ENCODE peak calls at places on chromosomes 16 and 17, in four cellular contexts. One of them, this sample, is unnamed.

GRCh38 chr16:80580109-80580832 is 39.5 kb downstream of the DYNLRB2 start:
- DNase-seq in neuronal stem cell: no peak
- DNase-seq in body of pancreas: no peak
- DNase-seq in lower lobe of right lung: no peak
- DNase-seq in this sample: peak; percentile 56

GRCh38 chr17:19812407-19812806 is 55.3 kb downstream of the ULK2 start:
- DNase-seq in body of pancreas: no peak
- DNase-seq in lower lobe of right lung: no peak
- DNase-seq in neuronal stem cell: no peak
- DNase-seq in this sample: no peak

GRCh38 chr16:12113581-12114375 is 137.2 kb downstream of the SNX29 start:
- DNase-seq in neuronal stem cell: no peak
- DNase-seq in body of pancreas: no peak
- DNase-seq in lower lobe of right lung: no peak
- DNase-seq in this sample: no peak

GRCh38 chr17:68326681-68327080 is 35.4 kb downstream of the ARSG start:
- DNase-seq in body of pancreas: no peak
- DNase-seq in lower lobe of right lung: no peak
- DNase-seq in neuronal stem cell: no peak
- DNase-seq in this sample: no peak

GRCh38 chr17:83202002-83203000 is 122.9 kb downstream of the METRNL start:
- DNase-seq in body of pancreas: peak; percentile 8
- DNase-seq in neuronal stem cell: no peak
- DNase-seq in lower lobe of right lung: peak; percentile 39
- DNase-seq in this sample: no peak

GRCh38 chr16:70646260-70647241 is at the start of gene IL34:
- DNase-seq in neuronal stem cell: no peak
- DNase-seq in lower lobe of right lung: no peak
- DNase-seq in body of pancreas: peak; percentile 18
- DNase-seq in this sample: no peak

GRCh38 chr17:76527430-76528111 is 9.9 kb downstream of the CYGB start:
- DNase-seq in lower lobe of right lung: peak; percentile 68
- DNase-seq in body of pancreas: peak; percentile 40
- DNase-seq in neuronal stem cell: no peak
- DNase-seq in this sample: peak; percentile 44

GRCh38 chr17:74778960-74779359 is 2.8 kb upstream of the NAT9 start:
- DNase-seq in lower lobe of right lung: no peak
- DNase-seq in body of pancreas: no peak
- DNase-seq in neuronal stem cell: no peak
- DNase-seq in this sample: no peak

GRCh38 chr16:88886915-88887521 is 20.6 kb upstream of the PABPN1L start:
- DNase-seq in neuronal stem cell: no peak
- DNase-seq in body of pancreas: peak; percentile 51
- DNase-seq in lower lobe of right lung: peak; percentile 69
- DNase-seq in this sample: peak; percentile 4

GRCh38 chr16:668519-669171 is 713 bp downstream of the RHOT2 start:
- DNase-seq in lower lobe of right lung: no peak
- DNase-seq in neuronal stem cell: no peak
- DNase-seq in body of pancreas: no peak
- DNase-seq in this sample: no peak

GRCh38 chr16:46765050-46765449 is 16.9 kb upstream of the MYLK3 start:
- DNase-seq in body of pancreas: no peak
- DNase-seq in lower lobe of right lung: no peak
- DNase-seq in neuronal stem cell: no peak
- DNase-seq in this sample: no peak

GRCh38 chr17:71071837-71072236 is 902.5 kb downstream of the KCNJ2 start:
- DNase-seq in neuronal stem cell: no peak
- DNase-seq in lower lobe of right lung: no peak
- DNase-seq in body of pancreas: no peak
- DNase-seq in this sample: no peak

GRCh38 chr16:48627148-48627547 is 17.2 kb upstream of the N4BP1 start:
- DNase-seq in neuronal stem cell: no peak
- DNase-seq in lower lobe of right lung: no peak
- DNase-seq in body of pancreas: no peak
- DNase-seq in this sample: no peak

GRCh38 chr16:66294507-66294906 is 72.0 kb upstream of the CDH5 start:
- DNase-seq in lower lobe of right lung: no peak
- DNase-seq in body of pancreas: no peak
- DNase-seq in neuronal stem cell: no peak
- DNase-seq in this sample: no peak

GRCh38 chr17:41308251-41308917 is 725 bp downstream of the KRTAP16-1 start:
- DNase-seq in neuronal stem cell: no peak
- DNase-seq in body of pancreas: peak; percentile 40
- DNase-seq in lower lobe of right lung: no peak
- DNase-seq in this sample: peak; percentile 12

GRCh38 chr16:3670711-3671110 is 16.2 kb downstream of the DNASE1 start:
- DNase-seq in lower lobe of right lung: no peak
- DNase-seq in neuronal stem cell: no peak
- DNase-seq in body of pancreas: no peak
- DNase-seq in this sample: no peak
- H3K27ac ChIP-seq in lower lobe of right lung: no peak overlapping the region
- H3K27ac ChIP-seq in neuronal stem cell: no peak overlapping the region
- H3K27ac ChIP-seq in body of pancreas: no peak overlapping the region
- H3K27ac ChIP-seq in this sample: no peak overlapping the region

GRCh38 chr17:36212958-36213357 is 2.1 kb downstream of the CCL4L2 start:
- DNase-seq in lower lobe of right lung: no peak
- DNase-seq in body of pancreas: no peak
- DNase-seq in neuronal stem cell: no peak
- DNase-seq in this sample: no peak
- H3K27ac ChIP-seq in lower lobe of right lung: no peak overlapping the region
- H3K27ac ChIP-seq in body of pancreas: no peak overlapping the region
- H3K27ac ChIP-seq in neuronal stem cell: no peak overlapping the region
- H3K27ac ChIP-seq in this sample: no peak overlapping the region

GRCh38 chr17:47989159-47989558 is 18.2 kb downstream of the CDK5RAP3 start:
- DNase-seq in neuronal stem cell: no peak
- DNase-seq in body of pancreas: no peak
- DNase-seq in lower lobe of right lung: no peak
- DNase-seq in this sample: no peak
- H3K27ac ChIP-seq in neuronal stem cell: peak overlapping the region; percentile 99
- H3K27ac ChIP-seq in body of pancreas: no peak overlapping the region
- H3K27ac ChIP-seq in lower lobe of right lung: no peak overlapping the region
- H3K27ac ChIP-seq in this sample: no peak overlapping the region

GRCh38 chr17:65037157-65037556 is 19.4 kb downstream of the GNA13 start:
- DNase-seq in neuronal stem cell: no peak
- DNase-seq in body of pancreas: no peak
- DNase-seq in lower lobe of right lung: no peak
- DNase-seq in this sample: no peak

GRCh38 chr17:65035704-65036103 is 20.8 kb downstream of the GNA13 start:
- DNase-seq in lower lobe of right lung: no peak
- DNase-seq in neuronal stem cell: no peak
- DNase-seq in body of pancreas: no peak
- DNase-seq in this sample: no peak

GRCh38 chr17:65039349-65039988 is 17.1 kb downstream of the GNA13 start:
- DNase-seq in body of pancreas: no peak
- DNase-seq in neuronal stem cell: no peak
- DNase-seq in lower lobe of right lung: no peak
- DNase-seq in this sample: peak; percentile 63

GRCh38 chr17:65030618-65031017 is 25.9 kb downstream of the GNA13 start:
- DNase-seq in lower lobe of right lung: no peak
- DNase-seq in body of pancreas: no peak
- DNase-seq in neuronal stem cell: no peak
- DNase-seq in this sample: no peak

DNA sequence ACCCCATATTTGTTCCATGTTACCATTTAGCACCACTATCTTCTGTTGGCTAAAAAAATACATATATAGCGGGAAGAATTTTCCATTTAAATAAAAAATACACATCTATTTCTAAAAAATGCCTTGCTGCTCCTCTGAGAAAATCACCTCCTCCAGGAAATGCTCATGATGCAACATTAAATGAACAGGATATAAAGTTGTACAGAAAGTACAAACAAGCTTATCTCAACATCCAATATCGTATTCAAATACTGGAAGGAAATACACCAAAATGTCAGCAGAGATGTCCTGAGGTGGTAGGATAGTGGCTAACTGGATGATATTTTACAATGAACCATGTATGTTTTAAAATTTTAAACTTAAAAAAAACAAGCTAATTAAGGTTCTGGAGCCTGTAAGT is 21.3 kb downstream of the GNA13 start:
- DNase-seq in lower lobe of right lung: no peak
- DNase-seq in body of pancreas: no peak
- DNase-seq in neuronal stem cell: no peak
- DNase-seq in this sample: no peak
- H3K27ac ChIP-seq in lower lobe of right lung: peak overlapping the region; percentile 25
- H3K27ac ChIP-seq in body of pancreas: no peak overlapping the region
- H3K27ac ChIP-seq in neuronal stem cell: no peak overlapping the region
- H3K27ac ChIP-seq in this sample: no peak overlapping the region

DNA sequence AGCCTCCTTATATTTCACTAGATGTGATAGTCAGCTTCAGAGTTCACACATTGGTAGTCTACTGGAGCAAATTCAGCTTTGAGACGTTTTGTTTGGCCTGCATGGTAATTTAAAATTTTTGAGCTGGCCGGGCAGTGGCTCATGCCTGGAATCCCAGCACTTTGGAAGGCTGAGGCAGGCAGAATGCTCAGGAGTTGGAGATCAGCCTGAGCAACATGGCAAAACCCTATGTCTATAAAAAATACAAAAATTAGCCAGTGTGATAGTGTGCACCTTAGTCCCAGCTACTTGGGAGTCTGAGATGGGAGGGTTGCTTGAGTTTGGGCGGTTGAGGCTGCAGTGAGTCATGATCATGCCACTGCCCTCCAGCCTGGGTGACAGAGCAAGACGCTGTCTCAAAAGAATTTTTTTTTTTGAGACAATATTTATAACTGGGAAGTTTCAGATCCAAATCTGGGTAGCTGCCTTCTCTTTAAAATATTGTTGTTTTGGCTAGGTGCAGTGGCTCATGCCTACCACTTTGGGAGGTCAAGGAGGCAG is 4.8 kb upstream of the BLMH start:
- DNase-seq in neuronal stem cell: no peak
- DNase-seq in lower lobe of right lung: no peak
- DNase-seq in body of pancreas: no peak
- DNase-seq in this sample: no peak
- H3K27ac ChIP-seq in neuronal stem cell: no peak overlapping the region
- H3K27ac ChIP-seq in lower lobe of right lung: no peak overlapping the region
- H3K27ac ChIP-seq in body of pancreas: no peak overlapping the region
- H3K27ac ChIP-seq in this sample: no peak overlapping the region

GRCh38 chr16:90046971-90047713 is 27.9 kb upstream of the DBNDD1 start:
- DNase-seq in body of pancreas: peak; percentile 87
- DNase-seq in neuronal stem cell: no peak
- DNase-seq in lower lobe of right lung: peak; percentile 81
- DNase-seq in this sample: no peak
- H3K27ac ChIP-seq in body of pancreas: no peak overlapping the region
- H3K27ac ChIP-seq in neuronal stem cell: no peak overlapping the region
- H3K27ac ChIP-seq in lower lobe of right lung: no peak overlapping the region
- H3K27ac ChIP-seq in this sample: no peak overlapping the region

GRCh38 chr17:61903251-61903650 is 24.5 kb downstream of the INTS2 start:
- DNase-seq in body of pancreas: no peak
- DNase-seq in neuronal stem cell: no peak
- DNase-seq in lower lobe of right lung: no peak
- DNase-seq in this sample: no peak

GRCh38 chr17:61895391-61895790 is 32.1 kb upstream of the BRIP1 start:
- DNase-seq in neuronal stem cell: no peak
- DNase-seq in lower lobe of right lung: no peak
- DNase-seq in body of pancreas: no peak
- DNase-seq in this sample: no peak

DNA sequence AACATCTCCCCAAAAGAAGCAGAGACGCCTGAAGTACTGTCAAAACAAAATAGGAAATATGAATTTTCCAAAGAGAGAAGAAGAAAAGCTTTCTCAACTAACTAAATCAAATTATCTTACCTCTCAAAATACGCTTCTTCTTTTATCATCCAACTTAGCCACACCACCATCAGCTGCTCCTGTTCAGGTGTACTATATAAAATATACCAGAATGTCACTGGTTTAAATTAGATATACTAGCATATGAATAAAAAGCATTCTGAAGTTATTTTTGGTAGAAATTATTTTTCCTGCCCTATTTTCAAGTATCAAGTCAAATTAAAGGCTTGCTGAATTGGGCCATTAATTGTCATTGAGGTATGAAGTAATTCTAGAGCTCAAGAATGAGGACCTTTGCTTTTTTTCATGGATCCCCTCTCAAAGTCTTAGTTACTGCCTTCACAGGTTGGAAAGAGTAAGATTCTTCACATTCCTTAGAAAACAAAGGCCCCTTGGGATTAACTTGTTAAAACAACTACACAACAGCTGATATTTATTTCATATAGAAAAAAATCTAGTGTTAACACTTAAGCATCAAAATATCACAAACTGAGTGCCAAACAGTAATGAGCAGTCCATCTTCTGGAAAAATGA is 30.1 kb downstream of the INTS2 start:
- DNase-seq in body of pancreas: no peak
- DNase-seq in neuronal stem cell: no peak
- DNase-seq in lower lobe of right lung: no peak
- DNase-seq in this sample: no peak
- H3K27ac ChIP-seq in body of pancreas: no peak overlapping the region
- H3K27ac ChIP-seq in neuronal stem cell: no peak overlapping the region
- H3K27ac ChIP-seq in lower lobe of right lung: no peak overlapping the region
- H3K27ac ChIP-seq in this sample: no peak overlapping the region

GRCh38 chr17:50272711-50273653 is 1.3 kb upstream of the TMEM92 start:
- DNase-seq in body of pancreas: peak; percentile 49
- DNase-seq in lower lobe of right lung: peak; percentile 73
- DNase-seq in neuronal stem cell: peak; percentile 75
- DNase-seq in this sample: peak; percentile 50
- H3K27ac ChIP-seq in body of pancreas: no peak overlapping the region
- H3K27ac ChIP-seq in lower lobe of right lung: peak overlapping the region; percentile 63
- H3K27ac ChIP-seq in neuronal stem cell: no peak overlapping the region
- H3K27ac ChIP-seq in this sample: peak overlapping the region; percentile 33

DNA sequence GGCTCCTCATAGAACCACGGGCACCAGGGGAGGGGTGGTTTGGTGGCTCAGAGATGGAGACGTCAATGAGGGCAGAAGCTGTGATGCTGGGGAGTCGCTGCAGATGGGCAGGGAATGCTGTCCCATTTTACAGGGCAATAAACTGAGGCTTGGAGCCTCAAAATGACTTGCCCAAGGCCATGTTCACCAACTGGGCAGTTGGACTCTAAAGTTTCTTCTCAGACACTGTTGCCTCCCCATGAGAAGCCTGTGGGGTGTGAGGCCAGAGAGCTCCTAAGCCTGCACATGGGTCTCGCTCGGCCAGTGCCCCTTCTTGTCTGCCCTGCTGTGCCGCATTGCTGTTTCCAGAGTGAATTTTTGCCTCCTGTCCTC is 38.6 kb downstream of the CPNE2 start:
- DNase-seq in neuronal stem cell: no peak
- DNase-seq in lower lobe of right lung: no peak
- DNase-seq in body of pancreas: no peak
- DNase-seq in this sample: no peak
- H3K27ac ChIP-seq in neuronal stem cell: no peak overlapping the region
- H3K27ac ChIP-seq in lower lobe of right lung: no peak overlapping the region
- H3K27ac ChIP-seq in body of pancreas: no peak overlapping the region
- H3K27ac ChIP-seq in this sample: no peak overlapping the region